ENCODE peak calls at places on chromosomes 16 and 17, in ten cellular contexts. One of them, this sample, is unnamed.

GRCh38 chr17:52048503-52048902 is 110.0 kb downstream of the CA10 start:
- DNase-seq in H9: no peak
- DNase-seq in GM13976: no peak
- DNase-seq in AG04450: no peak
- DNase-seq in fibroblast of the aortic adventitia: no peak
- DNase-seq in brain microvascular endothelial cell: no peak
- DNase-seq in Peyer's patch: no peak
- DNase-seq in nephron progenitor cell: no peak
- DNase-seq in foreskin keratinocyte: peak
- DNase-seq in H1: no peak
- DNase-seq in this sample: no peak

GRCh38 chr16:28532940-28533647 is 5.7 kb downstream of the NUPR1 start:
- DNase-seq in H9: no peak
- DNase-seq in GM13976: no peak
- DNase-seq in AG04450: no peak
- DNase-seq in fibroblast of the aortic adventitia: no peak
- DNase-seq in brain microvascular endothelial cell: no peak
- DNase-seq in Peyer's patch: no peak
- DNase-seq in nephron progenitor cell: no peak
- DNase-seq in foreskin keratinocyte: no peak
- DNase-seq in H1: no peak
- DNase-seq in this sample: no peak

GRCh38 chr17:8991514-8992285 is 26.2 kb upstream of the PIK3R5 start:
- DNase-seq in H9: peak
- DNase-seq in GM13976: peak
- DNase-seq in AG04450: peak
- DNase-seq in fibroblast of the aortic adventitia: peak
- DNase-seq in brain microvascular endothelial cell: peak
- DNase-seq in Peyer's patch: peak
- DNase-seq in nephron progenitor cell: peak
- DNase-seq in foreskin keratinocyte: peak
- DNase-seq in H1: peak
- DNase-seq in this sample: peak

GRCh38 chr17:59425085-59425901 is 93.8 kb downstream of the YPEL2 start:
- DNase-seq in H9: no peak
- DNase-seq in GM13976: peak
- DNase-seq in AG04450: no peak
- DNase-seq in fibroblast of the aortic adventitia: peak
- DNase-seq in brain microvascular endothelial cell: peak
- DNase-seq in Peyer's patch: no peak
- DNase-seq in nephron progenitor cell: peak
- DNase-seq in foreskin keratinocyte: no peak
- DNase-seq in H1: no peak
- DNase-seq in this sample: no peak

GRCh38 chr16:9434659-9435058 is 343.2 kb downstream of the HAPSTR1 start:
- DNase-seq in H9: no peak
- DNase-seq in GM13976: no peak
- DNase-seq in AG04450: no peak
- DNase-seq in fibroblast of the aortic adventitia: no peak
- DNase-seq in brain microvascular endothelial cell: no peak
- DNase-seq in Peyer's patch: no peak
- DNase-seq in nephron progenitor cell: no peak
- DNase-seq in foreskin keratinocyte: no peak
- DNase-seq in H1: no peak
- DNase-seq in this sample: no peak

GRCh38 chr17:17633310-17633709 is 41.8 kb upstream of the PEMT start:
- DNase-seq in H9: no peak
- DNase-seq in GM13976: no peak
- DNase-seq in AG04450: no peak
- DNase-seq in fibroblast of the aortic adventitia: no peak
- DNase-seq in brain microvascular endothelial cell: no peak
- DNase-seq in Peyer's patch: no peak
- DNase-seq in nephron progenitor cell: no peak
- DNase-seq in foreskin keratinocyte: peak
- DNase-seq in H1: no peak
- DNase-seq in this sample: no peak

GRCh38 chr16:68792465-68793324 is 50.6 kb upstream of the TANGO6 start:
- DNase-seq in H9: no peak
- DNase-seq in GM13976: no peak
- DNase-seq in AG04450: no peak
- DNase-seq in fibroblast of the aortic adventitia: peak
- DNase-seq in brain microvascular endothelial cell: peak
- DNase-seq in Peyer's patch: no peak
- DNase-seq in nephron progenitor cell: no peak
- DNase-seq in foreskin keratinocyte: no peak
- DNase-seq in H1: no peak
- DNase-seq in this sample: no peak

GRCh38 chr17:43169561-43170139 is 1.4 kb upstream of the NBR1 start:
- DNase-seq in H9: peak
- DNase-seq in GM13976: peak
- DNase-seq in AG04450: no peak
- DNase-seq in fibroblast of the aortic adventitia: peak
- DNase-seq in brain microvascular endothelial cell: no peak
- DNase-seq in Peyer's patch: peak
- DNase-seq in nephron progenitor cell: peak
- DNase-seq in foreskin keratinocyte: no peak
- DNase-seq in H1: no peak
- DNase-seq in this sample: no peak

GRCh38 chr17:9356488-9356911 is 219.1 kb downstream of the STX8 start:
- DNase-seq in H9: no peak
- DNase-seq in GM13976: no peak
- DNase-seq in AG04450: no peak
- DNase-seq in fibroblast of the aortic adventitia: no peak
- DNase-seq in brain microvascular endothelial cell: no peak
- DNase-seq in Peyer's patch: no peak
- DNase-seq in nephron progenitor cell: peak
- DNase-seq in foreskin keratinocyte: no peak
- DNase-seq in H1: no peak
- DNase-seq in this sample: no peak

GRCh38 chr16:48619547-48619946 is 9.6 kb upstream of the N4BP1 start:
- DNase-seq in H9: no peak
- DNase-seq in GM13976: no peak
- DNase-seq in AG04450: no peak
- DNase-seq in fibroblast of the aortic adventitia: no peak
- DNase-seq in brain microvascular endothelial cell: no peak
- DNase-seq in Peyer's patch: no peak
- DNase-seq in nephron progenitor cell: no peak
- DNase-seq in foreskin keratinocyte: no peak
- DNase-seq in H1: no peak
- DNase-seq in this sample: no peak

GRCh38 chr16:85984211-85984880 is 85.4 kb downstream of the IRF8 start:
- DNase-seq in H9: no peak
- DNase-seq in GM13976: no peak
- DNase-seq in AG04450: no peak
- DNase-seq in fibroblast of the aortic adventitia: no peak
- DNase-seq in brain microvascular endothelial cell: no peak
- DNase-seq in Peyer's patch: no peak
- DNase-seq in nephron progenitor cell: no peak
- DNase-seq in foreskin keratinocyte: no peak
- DNase-seq in H1: no peak
- DNase-seq in this sample: no peak

GRCh38 chr17:58352843-58353719 is 1.1 kb upstream of the SUPT4H1 start:
- DNase-seq in H9: peak
- DNase-seq in GM13976: peak
- DNase-seq in AG04450: no peak
- DNase-seq in fibroblast of the aortic adventitia: peak
- DNase-seq in brain microvascular endothelial cell: peak
- DNase-seq in Peyer's patch: peak
- DNase-seq in nephron progenitor cell: no peak
- DNase-seq in foreskin keratinocyte: no peak
- DNase-seq in H1: peak
- DNase-seq in this sample: no peak

GRCh38 chr17:57370583-57370982 is 114.3 kb downstream of the MSI2 start:
- DNase-seq in H9: no peak
- DNase-seq in GM13976: no peak
- DNase-seq in AG04450: no peak
- DNase-seq in fibroblast of the aortic adventitia: no peak
- DNase-seq in brain microvascular endothelial cell: no peak
- DNase-seq in Peyer's patch: no peak
- DNase-seq in nephron progenitor cell: no peak
- DNase-seq in foreskin keratinocyte: no peak
- DNase-seq in H1: no peak
- DNase-seq in this sample: no peak

GRCh38 chr17:57045868-57046671 is 39.0 kb upstream of the AKAP1 start:
- DNase-seq in H9: peak
- DNase-seq in GM13976: peak
- DNase-seq in AG04450: no peak
- DNase-seq in fibroblast of the aortic adventitia: no peak
- DNase-seq in brain microvascular endothelial cell: no peak
- DNase-seq in Peyer's patch: peak
- DNase-seq in nephron progenitor cell: no peak
- DNase-seq in foreskin keratinocyte: no peak
- DNase-seq in H1: no peak
- DNase-seq in this sample: no peak

GRCh38 chr17:2087597-2088211 is 32.8 kb downstream of the HIC1 start:
- DNase-seq in H9: no peak
- DNase-seq in GM13976: peak
- DNase-seq in AG04450: no peak
- DNase-seq in fibroblast of the aortic adventitia: peak
- DNase-seq in brain microvascular endothelial cell: peak
- DNase-seq in Peyer's patch: peak
- DNase-seq in nephron progenitor cell: peak
- DNase-seq in foreskin keratinocyte: no peak
- DNase-seq in H1: no peak
- DNase-seq in this sample: no peak

GRCh38 chr16:86277236-86277635 is 233.1 kb upstream of the FOXF1 start:
- DNase-seq in H9: peak
- DNase-seq in GM13976: no peak
- DNase-seq in AG04450: no peak
- DNase-seq in fibroblast of the aortic adventitia: no peak
- DNase-seq in brain microvascular endothelial cell: no peak
- DNase-seq in Peyer's patch: no peak
- DNase-seq in nephron progenitor cell: no peak
- DNase-seq in foreskin keratinocyte: no peak
- DNase-seq in H1: no peak
- DNase-seq in this sample: no peak

GRCh38 chr17:19647697-19648474 is 665 bp upstream of the ALDH3A2 start:
- DNase-seq in H9: peak
- DNase-seq in GM13976: no peak
- DNase-seq in AG04450: no peak
- DNase-seq in fibroblast of the aortic adventitia: peak
- DNase-seq in brain microvascular endothelial cell: peak
- DNase-seq in Peyer's patch: peak
- DNase-seq in nephron progenitor cell: peak
- DNase-seq in foreskin keratinocyte: peak
- DNase-seq in H1: peak
- DNase-seq in this sample: no peak

GRCh38 chr17:72657467-72658317 is 434.8 kb downstream of the SLC39A11 start:
- DNase-seq in H9: no peak
- DNase-seq in GM13976: no peak
- DNase-seq in AG04450: no peak
- DNase-seq in fibroblast of the aortic adventitia: no peak
- DNase-seq in brain microvascular endothelial cell: no peak
- DNase-seq in Peyer's patch: no peak
- DNase-seq in nephron progenitor cell: no peak
- DNase-seq in foreskin keratinocyte: no peak
- DNase-seq in H1: no peak
- DNase-seq in this sample: no peak

GRCh38 chr17:49616086-49616485 is 40.4 kb downstream of the NXPH3 start:
- DNase-seq in H9: no peak
- DNase-seq in GM13976: no peak
- DNase-seq in AG04450: no peak
- DNase-seq in fibroblast of the aortic adventitia: peak
- DNase-seq in brain microvascular endothelial cell: no peak
- DNase-seq in Peyer's patch: no peak
- DNase-seq in nephron progenitor cell: no peak
- DNase-seq in foreskin keratinocyte: no peak
- DNase-seq in H1: no peak
- DNase-seq in this sample: no peak
- TF ChIP-seq CTCF in H9: peak
- TF ChIP-seq CTCF in GM13976: no peak
- TF ChIP-seq CTCF in AG04450: peak
- TF ChIP-seq CTCF in fibroblast of the aortic adventitia: peak
- TF ChIP-seq CTCF in brain microvascular endothelial cell: peak
- TF ChIP-seq CTCF in Peyer's patch: no peak
- TF ChIP-seq CTCF in nephron progenitor cell: no peak
- TF ChIP-seq CTCF in foreskin keratinocyte: peak
- TF ChIP-seq CTCF in H1: peak
- TF ChIP-seq CTCF in this sample: no peak

DNA sequence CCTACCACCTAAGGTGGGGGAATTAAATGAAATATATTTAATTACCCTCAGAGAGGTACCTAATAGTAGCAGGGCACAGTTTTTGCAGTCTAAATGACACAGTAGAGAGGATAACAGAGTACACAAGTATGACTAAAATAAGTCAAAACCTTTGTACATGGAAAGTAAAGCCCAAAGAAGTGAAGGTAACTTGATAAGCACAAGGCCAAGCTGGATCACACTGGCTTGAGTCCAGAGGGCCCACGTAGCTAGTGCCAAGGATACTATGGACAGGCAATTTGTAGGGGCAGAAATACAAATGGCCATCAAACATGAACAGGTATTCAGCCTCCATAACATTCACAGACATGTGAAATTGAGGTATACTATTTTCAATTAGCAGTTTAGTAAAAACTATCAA is 7.6 kb downstream of the MYO18A start:
- DNase-seq in H9: no peak
- DNase-seq in GM13976: no peak
- DNase-seq in AG04450: no peak
- DNase-seq in fibroblast of the aortic adventitia: no peak
- DNase-seq in brain microvascular endothelial cell: no peak
- DNase-seq in Peyer's patch: no peak
- DNase-seq in nephron progenitor cell: no peak
- DNase-seq in foreskin keratinocyte: no peak
- DNase-seq in H1: no peak
- DNase-seq in this sample: no peak
- TF ChIP-seq CTCF in H9: no peak
- TF ChIP-seq CTCF in GM13976: no peak
- TF ChIP-seq CTCF in AG04450: no peak
- TF ChIP-seq CTCF in fibroblast of the aortic adventitia: no peak
- TF ChIP-seq CTCF in brain microvascular endothelial cell: no peak
- TF ChIP-seq CTCF in Peyer's patch: no peak
- TF ChIP-seq CTCF in nephron progenitor cell: no peak
- TF ChIP-seq CTCF in foreskin keratinocyte: no peak
- TF ChIP-seq CTCF in H1: no peak
- TF ChIP-seq CTCF in this sample: no peak

GRCh38 chr16:67456383-67457140 is 24.4 kb downstream of the ATP6V0D1 start:
- DNase-seq in H9: no peak
- DNase-seq in GM13976: no peak
- DNase-seq in AG04450: no peak
- DNase-seq in fibroblast of the aortic adventitia: peak
- DNase-seq in brain microvascular endothelial cell: peak
- DNase-seq in Peyer's patch: no peak
- DNase-seq in nephron progenitor cell: no peak
- DNase-seq in foreskin keratinocyte: peak
- DNase-seq in H1: no peak
- DNase-seq in this sample: no peak
- TF ChIP-seq CTCF in H9: peak
- TF ChIP-seq CTCF in GM13976: no peak
- TF ChIP-seq CTCF in AG04450: peak
- TF ChIP-seq CTCF in fibroblast of the aortic adventitia: peak
- TF ChIP-seq CTCF in brain microvascular endothelial cell: peak
- TF ChIP-seq CTCF in Peyer's patch: peak
- TF ChIP-seq CTCF in nephron progenitor cell: peak
- TF ChIP-seq CTCF in foreskin keratinocyte: peak
- TF ChIP-seq CTCF in H1: peak
- TF ChIP-seq CTCF in this sample: peak

GRCh38 chr16:31869511-31870201 is 4.0 kb upstream of the ZNF267 start:
- DNase-seq in H9: peak
- DNase-seq in GM13976: peak
- DNase-seq in AG04450: peak
- DNase-seq in fibroblast of the aortic adventitia: peak
- DNase-seq in brain microvascular endothelial cell: peak
- DNase-seq in Peyer's patch: peak
- DNase-seq in nephron progenitor cell: no peak
- DNase-seq in foreskin keratinocyte: peak
- DNase-seq in H1: no peak
- DNase-seq in this sample: peak
- TF ChIP-seq CTCF in H9: no peak
- TF ChIP-seq CTCF in GM13976: no peak
- TF ChIP-seq CTCF in AG04450: no peak
- TF ChIP-seq CTCF in fibroblast of the aortic adventitia: no peak
- TF ChIP-seq CTCF in brain microvascular endothelial cell: no peak
- TF ChIP-seq CTCF in Peyer's patch: no peak
- TF ChIP-seq CTCF in nephron progenitor cell: no peak
- TF ChIP-seq CTCF in foreskin keratinocyte: no peak
- TF ChIP-seq CTCF in H1: no peak
- TF ChIP-seq CTCF in this sample: no peak